ENCODE peak calls at places on chromosomes 6 and 20, in eight cellular contexts. G is B cell, D is SK-N-SH, P is colonic mucosa, J is fibroblast of mammary gland, X is ovary, Z is right atrium auricular region, L is cardiac fibroblast. M is an unnamed sample.

GRCh38 chr6:37971263-37971662 is 151.7 kb downstream of the ZFAND3 start:
- DNase-seq in G (no peak), D (no peak), P (no peak), J (no peak), X (no peak), Z (no peak), L (no peak), M (no peak)

GRCh38 chr20:21182832-21183563 is 57.1 kb downstream of the KIZ start:
- DNase-seq in G (no peak), D (no peak), P (peak; percentile 21), J (peak; percentile 93), X (peak; percentile 46), Z (no peak), L (peak; percentile 87), M (no peak)

GRCh38 chr20:13469262-13469661 is 169.5 kb downstream of the TASP1 start:
- DNase-seq in G (no peak), D (no peak), P (no peak), J (no peak), X (no peak), Z (no peak), L (no peak), M (no peak)

GRCh38 chr6:147005499-147005898 is 198.7 kb upstream of the STXBP5 start:
- DNase-seq in G (no peak), D (no peak), P (no peak), J (no peak), X (no peak), Z (no peak), L (no peak), M (no peak)

GRCh38 chr20:45343445-45343866 is 4.8 kb downstream of the SDC4 start:
- DNase-seq in G (no peak), D (no peak), P (peak; percentile 78), J (no peak), X (no peak), Z (no peak), L (no peak), M (no peak)

GRCh38 chr6:28003661-28004060 is 46.6 kb downstream of the OR2B6 start:
- DNase-seq in G (no peak), D (no peak), P (no peak), J (no peak), X (no peak), Z (no peak), L (no peak), M (no peak)

GRCh38 chr6:145368075-145368474 is 367.2 kb downstream of the EPM2A start:
- DNase-seq in G (no peak), D (no peak), P (no peak), J (peak; percentile 42), X (no peak), Z (no peak), L (no peak), M (no peak)

GRCh38 chr20:41140226-41141133 is 3.1 kb downstream of the PLCG1 start:
- DNase-seq in G (peak; percentile 27), D (no peak), P (no peak), J (no peak), X (no peak), Z (no peak), L (no peak), M (no peak)

GRCh38 chr20:39909447-39909846 is 779.6 kb downstream of the MAFB start:
- DNase-seq in G (no peak), D (no peak), P (peak; percentile 22), J (no peak), X (no peak), Z (no peak), L (no peak), M (no peak)

GRCh38 chr20:51691703-51692102 is 76.5 kb downstream of the ATP9A start:
- DNase-seq in G (no peak), D (no peak), P (no peak), J (no peak), X (no peak), Z (no peak), L (no peak), M (no peak)

GRCh38 chr20:32083469-32083868 is 26.0 kb upstream of the TM9SF4 start:
- DNase-seq in G (no peak), D (no peak), P (no peak), J (no peak), X (no peak), Z (no peak), L (no peak), M (no peak)

GRCh38 chr6:100202417-100203194 is 208.6 kb upstream of the MCHR2 start:
- DNase-seq in G (no peak), D (no peak), P (no peak), J (peak; percentile 97), X (no peak), Z (no peak), L (peak; percentile 97), M (no peak)

GRCh38 chr6:44373787-44374186 is 13.7 kb upstream of the CDC5L start:
- DNase-seq in G (no peak), D (no peak), P (no peak), J (no peak), X (no peak), Z (no peak), L (peak; percentile 55), M (no peak)

GRCh38 chr20:53656653-53657288 is 63.1 kb upstream of the ZNF217 start:
- DNase-seq in G (no peak), D (no peak), P (no peak), J (peak; percentile 90), X (no peak), Z (no peak), L (peak; percentile 75), M (no peak)

GRCh38 chr20:59805266-59805665 is 128.2 kb downstream of the SYCP2 start:
- DNase-seq in G (no peak), D (peak; percentile 1), P (peak; percentile 6), J (no peak), X (no peak), Z (peak; percentile 32), L (no peak), M (no peak)

GRCh38 chr6:162546905-162547304 is 180.7 kb downstream of the PRKN start:
- DNase-seq in G (no peak), D (no peak), P (no peak), J (no peak), X (no peak), Z (no peak), L (no peak), M (no peak)

GRCh38 chr20:45318948-45319347 is 10.8 kb upstream of the MATN4 start:
- DNase-seq in G (no peak), D (no peak), P (no peak), J (no peak), X (no peak), Z (no peak), L (no peak), M (no peak)

GRCh38 chr6:22925920-22926587 is 356.7 kb downstream of the HDGFL1 start:
- DNase-seq in G (no peak), D (no peak), P (no peak), J (no peak), X (no peak), Z (no peak), L (peak; percentile 28), M (no peak)

GRCh38 chr6:144317736-144318135 is 32.6 kb downstream of the UTRN start:
- DNase-seq in G (no peak), D (no peak), P (no peak), J (peak; percentile 60), X (no peak), Z (no peak), L (peak; percentile 48), M (no peak)

GRCh38 chr20:32966881-32967781 is 37.1 kb downstream of the SUN5 start:
- DNase-seq in G (peak; percentile 39), D (peak; percentile 8), P (peak; percentile 19), J (no peak), X (no peak), Z (peak; percentile 48), L (no peak), M (no peak)

GRCh38 chr6:7562769-7563168 is 21.3 kb downstream of the DSP start:
- DNase-seq in G (no peak), D (no peak), P (no peak), J (no peak), X (no peak), Z (no peak), L (no peak), M (no peak)

GRCh38 chr6:167550936-167551633 is 226.2 kb downstream of the TTLL2 start:
- DNase-seq in G (peak; percentile 23), D (no peak), P (peak; percentile 59), J (no peak), X (peak; percentile 96), Z (peak; percentile 82), L (no peak), M (no peak)

GRCh38 chr6:158142789-158143188 is 25.3 kb downstream of the SERAC1 start:
- DNase-seq in G (no peak), D (no peak), P (no peak), J (peak; percentile 89), X (no peak), Z (no peak), L (peak; percentile 93), M (no peak)

GRCh38 chr6:22147469-22147815 is 149.4 kb downstream of the PRL start:
- DNase-seq in G (no peak), D (no peak), P (no peak), J (no peak), X (no peak), Z (no peak), L (no peak), M (no peak)

GRCh38 chr20:54078296-54078695 is 7.9 kb upstream of the BCAS1 start:
- DNase-seq in G (no peak), D (no peak), P (no peak), J (no peak), X (no peak), Z (no peak), L (no peak), M (no peak)

GRCh38 chr6:13915566-13916229 is 9.1 kb upstream of the RNF182 start:
- DNase-seq in G (no peak), D (no peak), P (no peak), J (no peak), X (no peak), Z (no peak), L (no peak), M (no peak)
- TF ChIP-seq CTCF in G (no peak), D (no peak), P (no peak), J (no peak), X (no peak), Z (no peak), L (no peak), M (no peak)

DNA sequence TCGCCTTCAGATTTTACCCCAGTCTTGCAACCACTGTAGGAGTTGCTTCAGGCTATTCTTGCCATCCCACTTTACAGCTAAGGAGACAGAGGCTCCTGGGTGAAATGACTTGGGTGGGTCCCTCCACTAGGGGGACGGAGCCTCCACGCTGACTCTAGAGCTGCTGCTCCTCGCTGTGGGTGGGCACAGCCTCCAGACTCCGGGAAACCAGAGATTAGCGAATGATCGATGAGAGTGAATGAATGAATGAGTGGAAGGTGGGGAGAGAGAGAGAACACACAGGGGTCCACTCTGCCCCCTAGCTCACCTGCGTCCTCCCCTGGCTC is 10.4 kb downstream of the ZBP1 start:
- DNase-seq in G (no peak), D (no peak), P (no peak), J (no peak), X (peak; percentile 0), Z (no peak), L (no peak), M (no peak)
- TF ChIP-seq CTCF in G (peak; percentile 30), D (peak; percentile 25), P (no peak), J (no peak), X (no peak), Z (no peak), L (no peak), M (peak; percentile 20)

GRCh38 chr20:57223648-57224489 is 42.6 kb downstream of the BMP7 start:
- DNase-seq in G (no peak), D (no peak), P (peak; percentile 28), J (peak; percentile 42), X (no peak), Z (peak; percentile 65), L (no peak), M (no peak)
- TF ChIP-seq CTCF in G (no peak), D (no peak), P (no peak), J (no peak), X (no peak), Z (no peak), L (no peak), M (no peak)

GRCh38 chr6:36095497-36096391 is 34.6 kb upstream of the MAPK13 start:
- DNase-seq in G (no peak), D (no peak), P (peak; percentile 83), J (no peak), X (no peak), Z (no peak), L (no peak), M (no peak)
- TF ChIP-seq CTCF in G (peak; percentile 55), D (no peak), P (no peak), J (no peak), X (no peak), Z (no peak), L (no peak), M (peak; percentile 53)

M was measured in glutamatergic neuron.